ENCODE peak calls at places on chromosomes 2 and 18, in nine cellular contexts. One of them, this sample, is unnamed.
A peak's percentile ranks its signal among the peaks of the same experiment; 100 is the strongest.

GRCh38 chr2:173126819-173127218 is 51.2 kb downstream of the MAP3K20 start:
- DNase-seq in GM13976: no peak
- DNase-seq in right lobe of liver: no peak
- DNase-seq in CD8-positive, alpha-beta T cell: no peak
- DNase-seq in HS-5: no peak
- DNase-seq in kidney: no peak
- DNase-seq in NCI-H187: no peak
- DNase-seq in GM04504: no peak
- DNase-seq in stimulated activated CD8-positive, alpha-beta memory T cell treated with anti-CD3 and anti-CD28 coated beads, Interleukin-15, amount 100 ng/mL, for 24 hours: no peak
- DNase-seq in this sample: no peak

GRCh38 chr2:38079111-38080052 is 3.4 kb upstream of the CYP1B1 start:
- DNase-seq in GM13976: no peak
- DNase-seq in right lobe of liver: no peak
- DNase-seq in CD8-positive, alpha-beta T cell: no peak
- DNase-seq in HS-5: no peak
- DNase-seq in kidney: no peak
- DNase-seq in NCI-H187: no peak
- DNase-seq in GM04504: no peak
- DNase-seq in stimulated activated CD8-positive, alpha-beta memory T cell treated with anti-CD3 and anti-CD28 coated beads, Interleukin-15, amount 100 ng/mL, for 24 hours: no peak
- DNase-seq in this sample: no peak

GRCh38 chr18:76168206-76168605 is 326.8 kb downstream of the ZNF516 start:
- DNase-seq in GM13976: no peak
- DNase-seq in right lobe of liver: no peak
- DNase-seq in CD8-positive, alpha-beta T cell: no peak
- DNase-seq in HS-5: no peak
- DNase-seq in kidney: no peak
- DNase-seq in NCI-H187: no peak
- DNase-seq in GM04504: no peak
- DNase-seq in stimulated activated CD8-positive, alpha-beta memory T cell treated with anti-CD3 and anti-CD28 coated beads, Interleukin-15, amount 100 ng/mL, for 24 hours: no peak
- DNase-seq in this sample: no peak

GRCh38 chr2:201070966-201071304 is 536 bp downstream of the HYCC2 start:
- DNase-seq in GM13976: peak; percentile 44
- DNase-seq in right lobe of liver: no peak
- DNase-seq in CD8-positive, alpha-beta T cell: no peak
- DNase-seq in HS-5: no peak
- DNase-seq in kidney: no peak
- DNase-seq in NCI-H187: no peak
- DNase-seq in GM04504: no peak
- DNase-seq in stimulated activated CD8-positive, alpha-beta memory T cell treated with anti-CD3 and anti-CD28 coated beads, Interleukin-15, amount 100 ng/mL, for 24 hours: no peak
- DNase-seq in this sample: no peak

GRCh38 chr2:75698928-75699327 is 11.8 kb downstream of the GCFC2 start:
- DNase-seq in GM13976: no peak
- DNase-seq in right lobe of liver: no peak
- DNase-seq in CD8-positive, alpha-beta T cell: no peak
- DNase-seq in HS-5: no peak
- DNase-seq in kidney: no peak
- DNase-seq in NCI-H187: no peak
- DNase-seq in GM04504: no peak
- DNase-seq in stimulated activated CD8-positive, alpha-beta memory T cell treated with anti-CD3 and anti-CD28 coated beads, Interleukin-15, amount 100 ng/mL, for 24 hours: no peak
- DNase-seq in this sample: no peak

GRCh38 chr2:29165362-29166236 is 50.4 kb downstream of the CLIP4 start:
- DNase-seq in GM13976: no peak
- DNase-seq in right lobe of liver: no peak
- DNase-seq in CD8-positive, alpha-beta T cell: no peak
- DNase-seq in HS-5: peak; percentile 66
- DNase-seq in kidney: no peak
- DNase-seq in NCI-H187: no peak
- DNase-seq in GM04504: peak; percentile 20
- DNase-seq in stimulated activated CD8-positive, alpha-beta memory T cell treated with anti-CD3 and anti-CD28 coated beads, Interleukin-15, amount 100 ng/mL, for 24 hours: no peak
- DNase-seq in this sample: no peak

GRCh38 chr2:196601430-196602306 is 37.8 kb upstream of the CCDC150 start:
- DNase-seq in GM13976: no peak
- DNase-seq in right lobe of liver: no peak
- DNase-seq in CD8-positive, alpha-beta T cell: no peak
- DNase-seq in HS-5: peak; percentile 75
- DNase-seq in kidney: no peak
- DNase-seq in NCI-H187: no peak
- DNase-seq in GM04504: peak; percentile 95
- DNase-seq in stimulated activated CD8-positive, alpha-beta memory T cell treated with anti-CD3 and anti-CD28 coated beads, Interleukin-15, amount 100 ng/mL, for 24 hours: no peak
- DNase-seq in this sample: no peak

GRCh38 chr2:45319683-45320082 is 291.4 kb downstream of the SRBD1 start:
- DNase-seq in GM13976: no peak
- DNase-seq in right lobe of liver: no peak
- DNase-seq in CD8-positive, alpha-beta T cell: no peak
- DNase-seq in HS-5: no peak
- DNase-seq in kidney: no peak
- DNase-seq in NCI-H187: no peak
- DNase-seq in GM04504: no peak
- DNase-seq in stimulated activated CD8-positive, alpha-beta memory T cell treated with anti-CD3 and anti-CD28 coated beads, Interleukin-15, amount 100 ng/mL, for 24 hours: no peak
- DNase-seq in this sample: no peak

GRCh38 chr2:143083636-143084035 is 45.6 kb upstream of the ARHGAP15 start:
- DNase-seq in GM13976: no peak
- DNase-seq in right lobe of liver: no peak
- DNase-seq in CD8-positive, alpha-beta T cell: no peak
- DNase-seq in HS-5: peak; percentile 73
- DNase-seq in kidney: no peak
- DNase-seq in NCI-H187: no peak
- DNase-seq in GM04504: peak; percentile 33
- DNase-seq in stimulated activated CD8-positive, alpha-beta memory T cell treated with anti-CD3 and anti-CD28 coated beads, Interleukin-15, amount 100 ng/mL, for 24 hours: no peak
- DNase-seq in this sample: no peak

GRCh38 chr2:189819297-189819704 is 35.1 kb downstream of the PMS1 start:
- DNase-seq in GM13976: no peak
- DNase-seq in right lobe of liver: no peak
- DNase-seq in CD8-positive, alpha-beta T cell: no peak
- DNase-seq in HS-5: peak; percentile 81
- DNase-seq in kidney: no peak
- DNase-seq in NCI-H187: no peak
- DNase-seq in GM04504: no peak
- DNase-seq in stimulated activated CD8-positive, alpha-beta memory T cell treated with anti-CD3 and anti-CD28 coated beads, Interleukin-15, amount 100 ng/mL, for 24 hours: no peak
- DNase-seq in this sample: no peak

GRCh38 chr2:194842871-194843270 is 814.2 kb upstream of the SLC39A10 start:
- DNase-seq in GM13976: no peak
- DNase-seq in right lobe of liver: no peak
- DNase-seq in CD8-positive, alpha-beta T cell: no peak
- DNase-seq in HS-5: no peak
- DNase-seq in kidney: peak; percentile 46
- DNase-seq in NCI-H187: no peak
- DNase-seq in GM04504: no peak
- DNase-seq in stimulated activated CD8-positive, alpha-beta memory T cell treated with anti-CD3 and anti-CD28 coated beads, Interleukin-15, amount 100 ng/mL, for 24 hours: no peak
- DNase-seq in this sample: no peak

GRCh38 chr18:23887035-23887434 is 127.5 kb upstream of the TTC39C start:
- DNase-seq in GM13976: no peak
- DNase-seq in right lobe of liver: no peak
- DNase-seq in CD8-positive, alpha-beta T cell: no peak
- DNase-seq in HS-5: no peak
- DNase-seq in kidney: no peak
- DNase-seq in NCI-H187: peak; percentile 9
- DNase-seq in GM04504: no peak
- DNase-seq in stimulated activated CD8-positive, alpha-beta memory T cell treated with anti-CD3 and anti-CD28 coated beads, Interleukin-15, amount 100 ng/mL, for 24 hours: no peak
- DNase-seq in this sample: peak; percentile 36

GRCh38 chr2:199973703-199974102 is 18.3 kb downstream of the MAIP1 start:
- DNase-seq in GM13976: no peak
- DNase-seq in right lobe of liver: no peak
- DNase-seq in CD8-positive, alpha-beta T cell: no peak
- DNase-seq in HS-5: no peak
- DNase-seq in kidney: no peak
- DNase-seq in NCI-H187: no peak
- DNase-seq in GM04504: no peak
- DNase-seq in stimulated activated CD8-positive, alpha-beta memory T cell treated with anti-CD3 and anti-CD28 coated beads, Interleukin-15, amount 100 ng/mL, for 24 hours: no peak
- DNase-seq in this sample: peak; percentile 2

GRCh38 chr2:44233450-44234128 is 41.7 kb upstream of the SLC3A1 start:
- DNase-seq in GM13976: no peak
- DNase-seq in right lobe of liver: no peak
- DNase-seq in CD8-positive, alpha-beta T cell: no peak
- DNase-seq in HS-5: peak; percentile 66
- DNase-seq in kidney: no peak
- DNase-seq in NCI-H187: no peak
- DNase-seq in GM04504: no peak
- DNase-seq in stimulated activated CD8-positive, alpha-beta memory T cell treated with anti-CD3 and anti-CD28 coated beads, Interleukin-15, amount 100 ng/mL, for 24 hours: no peak
- DNase-seq in this sample: peak; percentile 43

GRCh38 chr18:10544093-10544748 is 18.4 kb downstream of the NAPG start:
- DNase-seq in GM13976: no peak
- DNase-seq in right lobe of liver: no peak
- DNase-seq in CD8-positive, alpha-beta T cell: no peak
- DNase-seq in HS-5: no peak
- DNase-seq in kidney: no peak
- DNase-seq in NCI-H187: no peak
- DNase-seq in GM04504: no peak
- DNase-seq in stimulated activated CD8-positive, alpha-beta memory T cell treated with anti-CD3 and anti-CD28 coated beads, Interleukin-15, amount 100 ng/mL, for 24 hours: no peak
- DNase-seq in this sample: no peak